ENCODE peak calls at places on chromosomes 2 and 18, in seven cellular contexts. Y, H, Q, M, R, B and K are unnamed samples.

GRCh38 chr2:129723277-129724020 is 256.0 kb upstream of the RAB6C start:
- DNase-seq in R (no peak), B (no peak), H (no peak), M (no peak), Y (no peak), Q (peak; percentile 13), K (no peak)

GRCh38 chr2:70684846-70685622 is 83.0 kb downstream of the ADD2 start:
- DNase-seq in H (peak; percentile 1), M (no peak), B (no peak), R (no peak), Y (no peak), Q (peak; percentile 6), K (peak; percentile 10)

GRCh38 chr2:57407742-57408343 is 638.8 kb upstream of the VRK2 start:
- DNase-seq in R (no peak), M (no peak), H (no peak), Q (no peak), B (no peak), Y (no peak), K (no peak)

GRCh38 chr2:142879191-142879590 is 1.7 kb downstream of the KYNU start:
- DNase-seq in Y (no peak), Q (no peak), R (no peak), M (no peak), B (no peak), H (no peak), K (no peak)

GRCh38 chr2:28994074-28994473 is 13.0 kb downstream of the TOGARAM2 start:
- DNase-seq in Y (no peak), Q (no peak), H (no peak), M (peak; percentile 18), B (no peak), R (no peak), K (no peak)

GRCh38 chr2:158293722-158294121 is 162.8 kb downstream of the CCDC148 start:
- DNase-seq in Q (no peak), H (no peak), B (no peak), M (no peak), Y (no peak), R (no peak), K (no peak)

GRCh38 chr2:193103064-193103463 is 908.3 kb upstream of the TMEFF2 start:
- DNase-seq in Q (no peak), B (no peak), M (no peak), H (no peak), Y (peak; percentile 10), R (no peak), K (no peak)

GRCh38 chr2:145199052-145199451 is 679.1 kb upstream of the ZEB2 start:
- DNase-seq in H (no peak), Y (peak; percentile 46), B (no peak), M (no peak), R (no peak), Q (no peak), K (no peak)

GRCh38 chr2:208015475-208015874 is 9.9 kb downstream of the PLEKHM3 start:
- DNase-seq in H (no peak), Q (no peak), R (no peak), Y (no peak), B (no peak), M (no peak), K (no peak)

GRCh38 chr2:100039291-100039985 is 103.0 kb downstream of the AFF3 start:
- DNase-seq in R (no peak), Y (no peak), H (no peak), Q (no peak), M (no peak), B (no peak), K (no peak)

GRCh38 chr2:26298638-26299393 is 47.1 kb upstream of the SELENOI start:
- DNase-seq in M (no peak), B (no peak), R (no peak), H (peak; percentile 69), Y (peak; percentile 60), Q (no peak), K (peak; percentile 84)

GRCh38 chr2:96092580-96092877 is 23.8 kb downstream of the ADRA2B start:
- DNase-seq in B (no peak), Y (no peak), Q (no peak), M (peak; percentile 19), R (no peak), H (no peak), K (peak; percentile 48)

GRCh38 chr2:42359894-42360483 is 1.0 kb downstream of the COX7A2L start:
- DNase-seq in H (no peak), Y (no peak), M (no peak), Q (no peak), B (no peak), R (no peak), K (no peak)

GRCh38 chr2:128835342-128835855 is 516.7 kb upstream of the HS6ST1 start:
- DNase-seq in Q (no peak), R (no peak), M (no peak), Y (no peak), B (no peak), H (no peak), K (no peak)

GRCh38 chr2:37829202-37829601 is 95.9 kb upstream of the RMDN2 start:
- DNase-seq in Q (no peak), R (no peak), H (no peak), Y (peak; percentile 71), M (peak; percentile 23), B (no peak), K (no peak)

GRCh38 chr2:237744613-237745249 is 53.8 kb upstream of the RBM44 start:
- DNase-seq in R (peak; percentile 84), M (peak; percentile 86), Y (peak; percentile 86), B (peak; percentile 75), H (peak; percentile 83), Q (peak; percentile 90), K (peak; percentile 88)

GRCh38 chr18:697771-698170 is 14.7 kb downstream of the ENOSF1 start:
- DNase-seq in Q (no peak), R (no peak), Y (no peak), B (no peak), M (no peak), H (peak; percentile 13), K (no peak)

GRCh38 chr2:226031078-226031937 is 631.8 kb downstream of the NYAP2 start:
- DNase-seq in B (no peak), R (peak; percentile 62), Y (peak; percentile 88), M (peak; percentile 73), H (peak; percentile 31), Q (peak; percentile 70), K (peak; percentile 79)

GRCh38 chr2:172288603-172289002 is 138.8 kb upstream of the ITGA6 start:
- DNase-seq in R (no peak), Y (peak; percentile 43), Q (no peak), M (no peak), B (peak; percentile 26), H (peak; percentile 43), K (no peak)

GRCh38 chr18:8091042-8091441 is 518.2 kb upstream of the RAB12 start:
- DNase-seq in Q (no peak), R (no peak), M (no peak), H (no peak), Y (no peak), B (no peak), K (no peak)